ENCODE peak calls at places on chromosomes 16 and 17, in seven cellular contexts. A is IMR-90, V is heart left ventricle, F is body of pancreas, Q is stomach, C is Peyer's patch, B is GM12891. U is an unnamed sample.

GRCh38 chr17:48177816-48178215 is 70.2 kb downstream of the SNX11 start:
- DNase-seq in V (no peak), C (no peak), F (peak; percentile 18), B (no peak), Q (no peak), A (no peak), U (no peak)

GRCh38 chr17:17820457-17821158 is 16.2 kb downstream of the SREBF1 start:
- DNase-seq in A (no peak), Q (no peak), B (no peak), F (no peak), V (no peak), C (no peak), U (no peak)

GRCh38 chr17:77782611-77783010 is 175.9 kb upstream of the TNRC6C start:
- DNase-seq in V (no peak), Q (no peak), B (no peak), C (no peak), A (no peak), F (no peak), U (no peak)

GRCh38 chr17:45137561-45138305 is 2.2 kb downstream of the ACBD4 start:
- DNase-seq in A (no peak), F (peak; percentile 59), V (peak; percentile 23), Q (no peak), B (no peak), C (peak; percentile 87), U (no peak)

GRCh38 chr16:73268311-73268997 is 220.5 kb upstream of the ZFHX3 start:
- DNase-seq in B (no peak), Q (no peak), V (no peak), A (peak; percentile 16), F (peak; percentile 9), C (no peak), U (no peak)

GRCh38 chr17:3695723-3696411 is at the start of gene P2RX5:
- DNase-seq in A (no peak), F (peak; percentile 27), Q (no peak), B (no peak), V (no peak), C (no peak), U (no peak)

GRCh38 chr17:43619696-43620095 is 42.0 kb downstream of the MEOX1 start:
- DNase-seq in C (peak; percentile 13), Q (no peak), V (no peak), A (no peak), B (no peak), F (no peak), U (no peak)

GRCh38 chr16:12287796-12288536 is 311.4 kb downstream of the SNX29 start:
- DNase-seq in Q (no peak), F (no peak), V (no peak), A (no peak), B (no peak), C (no peak), U (no peak)

GRCh38 chr17:2262146-2262587 is 41.4 kb downstream of the SMG6 start:
- DNase-seq in B (no peak), A (peak; percentile 87), Q (no peak), C (no peak), F (no peak), V (no peak), U (no peak)

GRCh38 chr16:83660282-83660681 is 147.5 kb upstream of the HSBP1 start:
- DNase-seq in F (no peak), V (no peak), A (no peak), B (no peak), C (no peak), Q (no peak), U (no peak)

GRCh38 chr17:21104608-21105007 is 22.2 kb upstream of the DHRS7B start:
- DNase-seq in Q (no peak), B (no peak), A (no peak), F (no peak), V (no peak), C (no peak), U (no peak)

GRCh38 chr17:59830007-59830630 is 62.6 kb downstream of the TUBD1 start:
- DNase-seq in V (no peak), Q (no peak), F (no peak), A (peak; percentile 63), C (no peak), B (no peak), U (peak; percentile 48)

DNA sequence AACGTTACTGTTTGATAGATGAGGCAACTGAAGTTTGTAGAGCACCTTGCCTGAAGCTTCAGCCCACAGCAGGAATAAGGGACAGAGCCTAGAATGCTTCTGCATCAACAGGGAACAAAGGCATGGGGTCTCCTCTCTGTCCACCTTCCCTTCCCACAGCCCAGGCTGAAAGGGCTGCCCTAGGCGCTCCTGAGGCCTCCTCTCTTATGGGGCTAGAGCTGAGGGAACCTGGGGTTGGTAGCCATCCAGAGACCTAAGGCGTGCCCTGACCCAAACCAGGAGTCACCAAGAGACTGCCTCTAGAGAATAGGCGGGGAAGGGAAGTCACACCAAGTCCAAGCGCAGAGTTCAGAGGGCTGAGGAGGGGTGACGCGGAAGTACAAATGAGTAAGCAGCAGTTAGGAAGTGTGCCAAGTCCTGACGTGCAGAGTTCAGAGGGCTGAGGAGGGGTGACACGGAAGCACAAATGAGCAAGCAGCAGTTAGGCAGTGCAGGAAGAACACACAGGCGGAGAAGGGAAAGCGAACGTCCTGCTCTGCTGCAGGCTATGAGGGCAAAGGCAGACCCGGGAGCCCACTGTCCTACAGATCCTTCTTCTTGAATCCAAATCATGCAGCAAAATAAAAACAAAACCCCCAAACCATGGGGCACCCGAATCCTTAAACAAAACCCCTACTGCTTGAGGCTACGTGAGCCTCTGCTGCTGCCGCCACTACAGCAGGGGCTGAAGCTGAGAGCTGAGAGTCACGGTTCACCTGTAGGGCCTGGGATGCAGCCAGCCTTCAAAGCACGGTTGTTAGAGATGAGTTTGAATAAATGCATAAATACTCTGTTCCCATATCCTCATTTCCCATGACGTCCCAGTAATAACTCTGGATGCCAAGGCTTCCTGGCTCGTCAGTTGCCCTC is 2.7 kb upstream of the SPG7 start:
- DNase-seq in A (peak; percentile 93), F (peak; percentile 87), Q (peak; percentile 97), B (peak; percentile 78), C (peak; percentile 94), V (peak; percentile 95), U (peak; percentile 94)
- TF ChIP-seq POLR2A in A (peak; percentile 77), F (peak; percentile 70), Q (no peak), B (peak; percentile 83), C (peak; percentile 91), V (no peak), U (peak; percentile 73)

GRCh38 chr17:74214642-74215331 is 1.4 kb downstream of the TTYH2 start:
- DNase-seq in B (no peak), F (no peak), Q (no peak), A (no peak), V (peak; percentile 75), C (no peak), U (no peak)

GRCh38 chr17:74211929-74212261 is 1.5 kb upstream of the TTYH2 start:
- DNase-seq in Q (no peak), B (no peak), C (no peak), F (no peak), A (no peak), V (no peak), U (no peak)

GRCh38 chr17:74213897-74214386 is 571 bp downstream of the TTYH2 start:
- DNase-seq in B (no peak), F (no peak), C (no peak), A (no peak), V (peak; percentile 65), Q (no peak), U (peak; percentile 37)

GRCh38 chr17:74212262-74212912 is 984 bp upstream of the TTYH2 start:
- DNase-seq in Q (no peak), C (no peak), V (peak; percentile 54), F (no peak), B (no peak), A (no peak), U (peak; percentile 72)

DNA sequence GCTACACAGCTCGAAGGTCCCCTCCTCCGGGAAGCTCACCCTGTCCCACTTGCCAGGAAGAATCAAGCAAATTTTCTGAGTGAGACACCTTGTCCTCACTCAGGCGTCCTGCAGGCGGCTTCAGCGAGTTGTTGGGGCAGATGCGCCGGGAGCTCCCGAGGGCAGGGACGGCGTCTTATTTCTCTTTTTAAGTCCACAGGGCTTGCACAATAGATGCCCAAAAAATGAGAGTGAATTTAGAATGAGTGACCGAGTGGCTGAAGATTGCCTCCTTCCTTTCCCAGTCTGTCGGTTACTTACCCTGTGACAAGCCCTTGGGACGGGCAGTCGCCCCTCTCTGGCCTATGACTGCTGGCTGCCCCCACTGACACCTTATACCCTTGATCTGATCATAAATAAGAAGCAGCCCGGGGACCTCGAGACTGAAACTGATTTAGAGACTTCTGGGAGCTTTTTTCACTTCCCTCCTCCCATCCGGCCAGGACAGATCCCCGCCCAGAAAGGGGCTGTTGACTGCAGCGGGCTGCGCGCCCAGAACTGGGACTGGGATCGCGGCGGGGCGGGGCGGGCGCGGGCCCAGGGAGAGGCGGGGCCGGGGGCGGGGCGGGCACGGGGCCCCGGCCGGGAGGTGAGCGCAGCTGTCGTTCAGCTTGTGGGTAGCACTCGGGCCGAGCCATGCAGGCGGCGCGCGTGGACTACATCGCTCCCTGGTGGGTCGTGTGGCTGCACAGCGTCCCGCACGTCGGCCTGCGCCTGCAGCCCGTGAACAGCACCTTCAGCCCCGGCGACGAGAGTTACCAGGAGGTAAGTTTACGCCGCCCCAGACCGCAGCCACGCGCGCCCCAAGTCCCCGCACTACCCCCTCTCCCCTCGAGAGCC is at the start of gene TTYH2:
- DNase-seq in Q (peak; percentile 88), V (peak; percentile 94), F (peak; percentile 94), B (peak; percentile 70), C (peak; percentile 89), A (peak; percentile 82), U (peak; percentile 92)
- TF ChIP-seq POLR2A in Q (no peak), V (no peak), F (peak; percentile 54), B (no peak), C (no peak), A (no peak), U (peak; percentile 34)

GRCh38 chr16:30557950-30558788 is at the start of gene ZNF764:
- DNase-seq in A (peak; percentile 96), B (peak; percentile 92), Q (peak; percentile 99), C (peak; percentile 97), F (peak; percentile 99), V (peak; percentile 99), U (peak; percentile 98)
- TF ChIP-seq POLR2A in A (peak; percentile 40), B (peak; percentile 64), Q (no peak), C (peak; percentile 37), F (peak; percentile 69), V (no peak), U (peak; percentile 58)

DNA sequence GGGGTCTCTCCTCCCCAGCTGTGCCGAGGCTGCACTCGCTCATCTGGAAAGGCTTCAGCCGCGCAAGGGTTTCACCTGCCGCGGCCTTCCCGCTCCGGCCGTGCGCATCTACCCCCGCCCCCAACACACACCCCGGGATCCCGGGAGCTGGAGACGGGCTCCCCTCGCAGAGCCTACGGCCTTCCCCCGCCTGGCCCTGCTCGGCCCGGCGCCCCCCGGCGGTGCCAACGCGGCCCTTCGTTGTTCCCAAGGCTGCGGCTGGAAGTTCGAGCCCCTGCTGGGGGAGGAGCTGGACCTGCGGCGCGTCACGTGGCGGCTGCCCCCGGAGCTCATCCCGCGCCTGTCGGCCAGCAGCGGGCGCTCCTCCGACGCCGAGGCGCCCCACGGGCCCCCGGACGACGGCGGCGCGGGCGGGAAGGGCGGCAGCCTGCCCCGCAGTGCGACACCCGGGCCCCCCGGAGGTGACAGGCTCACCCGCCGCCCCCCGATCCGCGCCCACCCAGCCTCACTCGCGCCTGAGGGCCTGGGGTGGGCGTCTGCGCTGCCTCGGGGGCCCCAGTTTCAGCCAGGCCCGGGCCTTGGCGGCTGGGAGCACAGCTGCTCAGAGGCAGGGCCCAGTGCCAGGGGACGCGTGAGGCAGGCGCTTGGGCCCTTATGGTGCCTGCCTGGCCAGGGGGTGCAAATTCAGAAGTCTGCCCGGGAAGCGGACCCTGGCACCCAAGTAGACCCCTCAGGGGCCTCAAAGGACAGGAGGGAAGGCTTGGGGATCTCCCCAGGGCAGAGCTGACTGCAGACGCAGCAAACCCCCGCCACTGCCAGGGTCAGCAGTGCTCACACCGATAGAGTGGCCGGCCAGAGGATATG is 11.2 kb downstream of the GALK1 start:
- DNase-seq in F (peak; percentile 77), Q (peak; percentile 51), B (peak; percentile 93), A (peak; percentile 56), V (peak; percentile 81), C (peak; percentile 64), U (peak; percentile 83)
- TF ChIP-seq POLR2A in F (no peak), Q (no peak), B (no peak), A (no peak), V (no peak), C (no peak), U (no peak)